ENCODE peak calls at places on chromosomes 16 and 17, in five cellular contexts. Z is Calu3, E is fibroblast of lung, V is adrenal gland, F is breast epithelium. O is an unnamed sample.

GRCh38 chr17:50196036-50196435 is 5.4 kb downstream of the COL1A1 start:
- DNase-seq in F (no peak), V (no peak), Z (no peak), E (peak), O (no peak)

GRCh38 chr16:88702364-88703210 is 3.6 kb downstream of the RNF166 start:
- DNase-seq in E (no peak), V (no peak), F (no peak), Z (no peak), O (no peak)

GRCh38 chr17:55351027-55351625 is 70.5 kb downstream of the MMD start:
- DNase-seq in F (no peak), E (no peak), Z (no peak), V (no peak), O (no peak)

GRCh38 chr17:16997514-16998429 is 25.9 kb upstream of the TNFRSF13B start:
- DNase-seq in V (no peak), Z (peak), E (no peak), F (no peak), O (no peak)

GRCh38 chr17:80912451-80912850 is 79.2 kb upstream of the CHMP6 start:
- DNase-seq in V (no peak), F (no peak), Z (no peak), E (no peak), O (no peak)

GRCh38 chr17:50144346-50144745 is 6.1 kb downstream of the PPP1R9B start:
- DNase-seq in Z (no peak), V (no peak), F (no peak), E (no peak), O (no peak)

GRCh38 chr17:5899496-5900195 is 170.5 kb upstream of the WSCD1 start:
- DNase-seq in Z (no peak), E (no peak), F (no peak), V (no peak), O (no peak)

GRCh38 chr16:10883004-10883403 is 6.0 kb downstream of the CIITA start:
- DNase-seq in F (no peak), V (no peak), E (no peak), Z (peak), O (no peak)

GRCh38 chr16:7351572-7351971 is 18.9 kb downstream of the RBFOX1 start:
- DNase-seq in E (no peak), F (no peak), V (no peak), Z (no peak), O (no peak)

GRCh38 chr17:45794840-45795239 is 10.7 kb downstream of the CRHR1 start:
- DNase-seq in F (no peak), V (no peak), Z (peak), E (no peak), O (no peak)
- TF ChIP-seq CTCF in F (no peak), V (no peak), Z (no peak), E (no peak), O (peak)

DNA sequence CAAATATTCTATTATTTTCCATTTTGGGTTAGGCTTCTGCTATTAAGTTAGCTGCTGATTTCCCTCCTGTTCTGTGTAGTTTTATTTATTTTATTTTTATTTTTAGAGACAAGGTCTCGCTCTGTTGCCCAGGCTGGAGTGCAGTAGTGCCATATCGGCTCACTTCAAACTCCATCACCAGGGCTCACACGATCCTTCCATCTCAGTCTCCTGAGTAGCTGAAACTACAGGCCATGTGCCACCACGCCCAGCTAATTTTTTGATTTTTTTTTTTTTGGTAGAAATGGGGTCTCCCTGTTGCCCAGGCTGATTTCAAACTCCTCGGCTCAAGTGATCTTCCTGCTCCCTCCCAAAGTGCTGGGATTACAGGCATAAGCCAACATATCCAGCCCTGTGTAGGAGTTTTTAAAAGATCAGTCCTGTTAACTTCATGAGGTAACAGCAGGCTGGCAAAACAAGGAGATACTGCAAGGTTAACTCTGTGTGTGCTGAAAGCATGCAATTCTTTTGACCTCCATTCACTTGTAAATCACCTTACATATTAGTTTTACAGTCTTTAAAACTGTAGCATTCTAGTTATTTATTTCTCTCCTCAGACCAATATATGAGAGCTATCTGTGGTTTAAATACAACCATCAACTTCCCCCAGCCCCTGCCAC is 63.2 kb downstream of the SSH2 start:
- DNase-seq in Z (no peak), E (no peak), F (no peak), V (no peak), O (no peak)
- TF ChIP-seq CTCF in Z (no peak), E (no peak), F (no peak), V (no peak), O (no peak)

GRCh38 chr17:35117984-35118383 is 1.7 kb downstream of the RAD51D start:
- DNase-seq in E (no peak), V (no peak), Z (no peak), F (no peak), O (no peak)
- TF ChIP-seq CTCF in E (no peak), V (no peak), Z (no peak), F (no peak), O (no peak)

GRCh38 chr16:70704586-70704985 is 18.7 kb upstream of the MTSS2 start:
- DNase-seq in E (no peak), Z (no peak), V (no peak), F (no peak), O (no peak)

GRCh38 chr16:70702624-70703023 is 16.8 kb upstream of the MTSS2 start:
- DNase-seq in V (peak), E (no peak), Z (no peak), F (no peak), O (no peak)

GRCh38 chr16:70703835-70704381 is 18.1 kb upstream of the MTSS2 start:
- DNase-seq in E (no peak), Z (no peak), F (no peak), V (no peak), O (no peak)

GRCh38 chr16:70701998-70702397 is 16.1 kb upstream of the MTSS2 start:
- DNase-seq in Z (no peak), E (no peak), F (no peak), V (no peak), O (no peak)

GRCh38 chr16:70703041-70703834 is 17.4 kb upstream of the MTSS2 start:
- DNase-seq in E (peak), V (peak), Z (no peak), F (no peak), O (no peak)
- TF ChIP-seq CTCF in E (peak), V (peak), Z (no peak), F (peak), O (peak)

GRCh38 chr16:30369938-30370443 is 303 bp downstream of the TBC1D10B start:
- DNase-seq in Z (no peak), F (no peak), E (no peak), V (no peak), O (no peak)
- TF ChIP-seq CTCF in Z (no peak), F (peak), E (no peak), V (no peak), O (peak)

O was measured in type B pancreatic cell.